ENCODE peak calls at places on chromosomes 13 and 19, in four cellular contexts. R is T-helper 2 cell; T is M059J; M is stimulated activated CD8-positive, alpha-beta memory T cell treated with anti-CD3 and anti-CD28 coated beads, Interleukin-12 subunit alpha, Interleukin-12 subunit beta, amount 100 ng/mL, for 4 hours. W is an unnamed sample.

GRCh38 chr19:46480409-46480808 is 9.0 kb upstream of the PNMA8A start:
- DNase-seq in T (no peak), M (no peak), R (no peak), W (peak)

GRCh38 chr19:5354403-5354802 is 13.8 kb upstream of the PTPRS start:
- DNase-seq in R (no peak), T (peak), M (no peak), W (no peak)

GRCh38 chr13:40464349-40464748 is 202.1 kb downstream of the FOXO1 start:
- DNase-seq in T (no peak), R (no peak), M (no peak), W (no peak)

GRCh38 chr13:26499209-26499601 is 58.3 kb upstream of the WASF3 start:
- DNase-seq in R (no peak), M (no peak), T (peak), W (no peak)

GRCh38 chr13:91778123-91778522 is 379.7 kb downstream of the GPC5 start:
- DNase-seq in M (no peak), T (no peak), R (no peak), W (no peak)

GRCh38 chr13:79385694-79386093 is 20.4 kb downstream of the RBM26 start:
- DNase-seq in T (peak), R (no peak), M (no peak), W (no peak)

GRCh38 chr19:34676697-34677385 is at the start of gene SCGB2B2:
- DNase-seq in R (no peak), T (no peak), M (no peak), W (peak)

GRCh38 chr13:81738364-81738763 is 1397.4 kb upstream of the SPRY2 start:
- DNase-seq in M (no peak), T (no peak), R (no peak), W (no peak)

GRCh38 chr13:30481241-30481760 is 15.6 kb upstream of the HMGB1 start:
- DNase-seq in M (no peak), T (peak), R (no peak), W (no peak)

GRCh38 chr19:37466277-37466797 is 907 bp downstream of the ZNF569 start:
- DNase-seq in T (no peak), M (no peak), R (no peak), W (no peak)

GRCh38 chr19:925912-926594 is at the start of gene ARID3A:
- DNase-seq in M (no peak), T (no peak), R (no peak), W (no peak)

GRCh38 chr19:4534836-4535658 is at the start of gene PLIN5:
- DNase-seq in R (no peak), T (peak), M (peak), W (peak)

GRCh38 chr19:49983645-49984229 is 22.8 kb upstream of the SIGLEC11 start:
- DNase-seq in R (peak), T (peak), M (peak), W (no peak)

GRCh38 chr19:45175663-45176345 is 2.2 kb downstream of the TRAPPC6A start:
- DNase-seq in M (no peak), R (no peak), T (no peak), W (no peak)

GRCh38 chr13:110916671-110917142 is 1.8 kb upstream of the ANKRD10 start:
- DNase-seq in R (no peak), M (no peak), T (peak), W (no peak)

GRCh38 chr19:38836438-38837303 is 5.1 kb upstream of the ECH1 start:
- DNase-seq in R (no peak), M (no peak), T (no peak), W (no peak)

GRCh38 chr19:55723491-55723890 is 14.7 kb downstream of the NLRP9 start:
- DNase-seq in R (no peak), M (no peak), T (no peak), W (no peak)

W was measured in DMS 273 treated with DMSO at 0.1 percent for 48 hours.